ENCODE peak calls at places on chromosomes 6 and 20, in seven cellular contexts. R, E, T, I, D, Z and O are unnamed samples.

GRCh38 chr6:1123976-1124375 is 187.9 kb upstream of the FOXQ1 start:
- DNase-seq in R (no peak), E (no peak), T (no peak), I (no peak), D (no peak), Z (peak), O (no peak)

GRCh38 chr6:3356056-3356823 is 97.5 kb downstream of the PSMG4 start:
- DNase-seq in R (peak), E (peak), T (peak), I (peak), D (peak), Z (peak), O (peak)

GRCh38 chr20:14235355-14235754 is 102.1 kb downstream of the FLRT3 start:
- DNase-seq in R (no peak), E (peak), T (no peak), I (no peak), D (no peak), Z (no peak), O (no peak)

GRCh38 chr6:45609141-45609638 is 231.5 kb upstream of the SUPT3H start:
- DNase-seq in R (no peak), E (peak), T (no peak), I (no peak), D (peak), Z (no peak), O (no peak)

GRCh38 chr6:9417400-9417799 is 982.1 kb upstream of the SLC35B3 start:
- DNase-seq in R (no peak), E (no peak), T (no peak), I (no peak), D (no peak), Z (no peak), O (no peak)

GRCh38 chr6:4085329-4085695 is 6.4 kb upstream of the FAM217A start:
- DNase-seq in R (no peak), E (no peak), T (no peak), I (no peak), D (no peak), Z (no peak), O (no peak)

GRCh38 chr6:74409447-74409846 is 713.4 kb downstream of the CD109 start:
- DNase-seq in R (no peak), E (peak), T (no peak), I (no peak), D (no peak), Z (no peak), O (no peak)

GRCh38 chr6:25963426-25964123 is 973 bp downstream of the TRIM38 start:
- DNase-seq in R (no peak), E (peak), T (no peak), I (no peak), D (peak), Z (peak), O (peak)

GRCh38 chr20:57560554-57561355 is at the start of gene PCK1:
- DNase-seq in R (no peak), E (no peak), T (peak), I (no peak), D (no peak), Z (peak), O (peak)

GRCh38 chr20:19621072-19621471 is 137.0 kb upstream of the RIN2 start:
- DNase-seq in R (no peak), E (peak), T (no peak), I (no peak), D (no peak), Z (no peak), O (no peak)

GRCh38 chr6:169087436-169088046 is 166.1 kb downstream of the THBS2 start:
- DNase-seq in R (no peak), E (no peak), T (no peak), I (no peak), D (no peak), Z (no peak), O (no peak)

GRCh38 chr20:33319986-33320385 is 37.0 kb downstream of the BPIFB1 start:
- DNase-seq in R (no peak), E (no peak), T (no peak), I (no peak), D (no peak), Z (no peak), O (peak)

GRCh38 chr20:2829376-2829775 is 11.1 kb downstream of the PCED1A start:
- DNase-seq in R (no peak), E (no peak), T (no peak), I (no peak), D (peak), Z (no peak), O (no peak)

GRCh38 chr6:22774129-22774528 is 204.8 kb downstream of the HDGFL1 start:
- DNase-seq in R (no peak), E (no peak), T (no peak), I (no peak), D (no peak), Z (no peak), O (no peak)

GRCh38 chr6:144139817-144140216 is 10.5 kb upstream of the STX11 start:
- DNase-seq in R (no peak), E (no peak), T (no peak), I (no peak), D (no peak), Z (no peak), O (no peak)

GRCh38 chr6:117491916-117492315 is 9.4 kb downstream of the DCBLD1 start:
- DNase-seq in R (no peak), E (no peak), T (no peak), I (no peak), D (no peak), Z (no peak), O (no peak)

GRCh38 chr20:35629432-35630145 is 14.0 kb downstream of the SPAG4 start:
- DNase-seq in R (no peak), E (no peak), T (no peak), I (no peak), D (peak), Z (no peak), O (no peak)

GRCh38 chr20:56826306-56826970 is 197.3 kb downstream of the TFAP2C start:
- DNase-seq in R (no peak), E (no peak), T (no peak), I (no peak), D (no peak), Z (no peak), O (no peak)

GRCh38 chr20:57070296-57070695 is 196.1 kb downstream of the BMP7 start:
- DNase-seq in R (no peak), E (no peak), T (no peak), I (no peak), D (no peak), Z (no peak), O (no peak)

GRCh38 chr6:170185175-170185970 is 105.5 kb downstream of the DLL1 start:
- DNase-seq in R (no peak), E (no peak), T (no peak), I (no peak), D (no peak), Z (no peak), O (no peak)

GRCh38 chr6:219019-219570 is 73.2 kb upstream of the DUSP22 start:
- DNase-seq in R (no peak), E (no peak), T (no peak), I (no peak), D (peak), Z (no peak), O (no peak)

GRCh38 chr20:57707849-57708693 is 1.7 kb downstream of the PMEPA1 start:
- DNase-seq in R (no peak), E (no peak), T (no peak), I (no peak), D (no peak), Z (peak), O (no peak)

GRCh38 chr20:2729791-2730190 is 37.2 kb downstream of the EBF4 start:
- DNase-seq in R (no peak), E (no peak), T (no peak), I (no peak), D (no peak), Z (no peak), O (no peak)

GRCh38 chr20:14707026-14707680 is 369.7 kb upstream of the FLRT3 start:
- DNase-seq in R (no peak), E (no peak), T (no peak), I (no peak), D (no peak), Z (no peak), O (no peak)

GRCh38 chr6:8536122-8536521 is 100.8 kb upstream of the SLC35B3 start:
- DNase-seq in R (no peak), E (no peak), T (no peak), I (no peak), D (no peak), Z (no peak), O (no peak)

GRCh38 chr20:19317240-19318069 is 105.0 kb downstream of the SLC24A3 start:
- DNase-seq in R (no peak), E (no peak), T (no peak), I (no peak), D (peak), Z (no peak), O (no peak)

GRCh38 chr6:54217018-54217417 is 91.2 kb upstream of the TINAG start:
- DNase-seq in R (no peak), E (peak), T (no peak), I (no peak), D (no peak), Z (no peak), O (no peak)

GRCh38 chr6:30769088-30769852 is 24.9 kb upstream of the IER3 start:
- DNase-seq in R (peak), E (peak), T (peak), I (no peak), D (no peak), Z (peak), O (no peak)

GRCh38 chr6:33967966-33968724 is 164.3 kb upstream of the MLN start:
- DNase-seq in R (no peak), E (no peak), T (no peak), I (no peak), D (peak), Z (no peak), O (no peak)

GRCh38 chr6:98977606-98978292 is 30.0 kb upstream of the FBXL4 start:
- DNase-seq in R (no peak), E (no peak), T (no peak), I (no peak), D (no peak), Z (no peak), O (no peak)

GRCh38 chr6:10177703-10178102 is 237.2 kb downstream of the TFAP2A start:
- DNase-seq in R (no peak), E (no peak), T (no peak), I (no peak), D (no peak), Z (no peak), O (no peak)

GRCh38 chr6:80280258-80281010 is 174.0 kb downstream of the BCKDHB start:
- DNase-seq in R (no peak), E (peak), T (no peak), I (no peak), D (no peak), Z (no peak), O (peak)

GRCh38 chr20:25009218-25010145 is 16.9 kb upstream of the APMAP start:
- DNase-seq in R (peak), E (no peak), T (no peak), I (no peak), D (peak), Z (peak), O (no peak)

GRCh38 chr6:146781836-146782235 is 183.1 kb downstream of the ADGB start:
- DNase-seq in R (no peak), E (no peak), T (no peak), I (no peak), D (no peak), Z (no peak), O (no peak)

GRCh38 chr6:37399795-37400490 is 33.1 kb upstream of the CMTR1 start:
- DNase-seq in R (no peak), E (no peak), T (no peak), I (no peak), D (no peak), Z (no peak), O (peak)

DNA sequence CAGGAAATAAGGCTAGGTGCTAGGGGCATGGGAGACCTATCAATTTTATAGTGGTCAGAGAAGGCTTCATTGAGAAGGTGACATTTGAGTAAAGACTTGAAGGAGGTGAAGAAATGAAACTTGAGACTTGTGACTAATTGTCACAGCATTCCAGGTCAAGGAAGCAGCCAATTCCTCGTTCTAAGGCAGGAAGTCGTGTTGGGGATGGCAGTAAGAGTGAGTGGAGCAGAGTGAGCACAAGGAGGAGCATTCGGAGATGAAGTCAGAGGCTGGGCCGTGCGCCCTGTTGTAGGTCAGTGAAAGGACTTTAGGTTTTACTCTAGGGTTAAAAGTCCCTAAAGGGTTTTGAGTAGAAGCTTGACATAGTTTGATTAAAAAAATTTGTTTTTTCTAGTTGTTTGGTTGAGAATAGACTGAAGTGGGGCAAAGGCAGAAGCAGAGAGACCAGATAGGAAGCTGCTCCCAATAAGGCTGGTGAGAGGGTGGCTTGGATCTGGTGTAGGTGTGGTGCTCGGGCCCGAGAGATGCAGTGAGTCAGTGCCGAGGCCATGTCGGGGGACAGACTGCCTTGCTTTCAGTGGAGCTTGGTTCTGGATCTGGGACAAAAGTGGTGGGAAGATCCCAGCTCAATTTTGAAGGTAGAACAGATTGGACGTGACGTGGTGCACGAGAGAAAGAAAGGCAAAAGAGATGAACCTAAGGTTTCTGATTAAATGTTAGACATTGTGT is 2.6 kb upstream of the RSPH3 start:
- DNase-seq in R (no peak), E (no peak), T (peak), I (no peak), D (no peak), Z (no peak), O (no peak)
- TF ChIP-seq POLR2A in R (no peak), E (no peak), T (no peak), I (no peak), D (no peak), Z (no peak), O (no peak)

GRCh38 chr6:110567957-110568696 is 91.7 kb upstream of the SLC22A16 start:
- DNase-seq in R (peak), E (peak), T (no peak), I (no peak), D (no peak), Z (no peak), O (no peak)

GRCh38 chr6:110564703-110565421 is 88.4 kb upstream of the SLC22A16 start:
- DNase-seq in R (no peak), E (no peak), T (no peak), I (no peak), D (no peak), Z (no peak), O (no peak)

GRCh38 chr6:110562316-110562915 is 86.0 kb upstream of the SLC22A16 start:
- DNase-seq in R (no peak), E (no peak), T (no peak), I (no peak), D (no peak), Z (no peak), O (no peak)

GRCh38 chr6:110563711-110564110 is 87.3 kb upstream of the SLC22A16 start:
- DNase-seq in R (no peak), E (no peak), T (no peak), I (no peak), D (no peak), Z (no peak), O (no peak)

GRCh38 chr6:110566346-110567125 is 90.1 kb upstream of the SLC22A16 start:
- DNase-seq in R (no peak), E (no peak), T (no peak), I (no peak), D (no peak), Z (no peak), O (no peak)
- TF ChIP-seq POLR2A in R (no peak), E (no peak), T (no peak), I (no peak), D (no peak), Z (no peak), O (no peak)

DNA sequence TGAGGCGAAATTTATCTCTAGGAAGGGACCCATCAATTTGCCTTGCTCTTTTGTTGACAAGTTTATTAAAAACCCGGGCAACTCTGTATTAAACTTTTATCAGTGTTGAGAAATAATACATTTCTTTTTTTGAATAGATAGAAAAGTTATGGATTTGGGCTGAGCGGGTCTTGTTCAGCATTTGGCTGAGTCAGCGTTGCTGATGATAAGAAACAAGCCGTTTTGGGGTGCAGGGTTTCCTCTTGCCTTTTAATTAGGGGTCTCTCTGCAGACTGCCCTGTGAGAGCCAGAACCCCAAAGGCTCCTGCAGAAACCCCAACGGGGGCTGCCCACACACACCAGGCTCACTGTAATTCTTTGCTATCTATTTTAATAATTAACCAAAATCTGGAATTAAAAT is 82.1 kb upstream of the SLCO4A1 start:
- DNase-seq in R (no peak), E (no peak), T (no peak), I (no peak), D (no peak), Z (no peak), O (no peak)
- TF ChIP-seq POLR2A in R (no peak), E (no peak), T (no peak), I (no peak), D (no peak), Z (no peak), O (no peak)

DNA sequence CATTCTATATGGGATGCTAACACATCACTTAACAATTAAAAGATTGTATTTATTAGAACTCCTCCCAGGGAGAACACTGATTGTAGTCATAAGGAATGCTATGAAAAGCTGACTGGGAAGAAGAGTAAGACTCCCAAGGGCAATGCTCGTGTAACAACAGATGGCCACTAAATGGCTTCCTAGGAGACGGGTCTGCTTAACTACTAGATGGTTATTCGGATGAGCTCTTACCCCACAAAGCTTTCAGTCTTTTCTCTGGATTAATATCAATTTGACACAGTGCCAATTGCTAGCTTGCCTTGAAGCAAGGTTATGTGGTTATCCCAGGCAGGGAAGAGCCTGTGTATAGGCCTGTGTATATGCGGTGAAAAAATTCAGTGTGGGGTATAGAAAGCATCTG is 86.3 kb upstream of the NOX3 start:
- DNase-seq in R (no peak), E (no peak), T (no peak), I (no peak), D (no peak), Z (peak), O (no peak)
- TF ChIP-seq POLR2A in R (no peak), E (no peak), T (no peak), I (no peak), D (no peak), Z (no peak), O (no peak)

GRCh38 chr6:108558372-108559096 is 2.2 kb upstream of the FOXO3 start:
- DNase-seq in R (peak), E (peak), T (peak), I (peak), D (peak), Z (peak), O (peak)
- TF ChIP-seq POLR2A in R (no peak), E (no peak), T (peak), I (peak), D (no peak), Z (peak), O (peak)

DNA sequence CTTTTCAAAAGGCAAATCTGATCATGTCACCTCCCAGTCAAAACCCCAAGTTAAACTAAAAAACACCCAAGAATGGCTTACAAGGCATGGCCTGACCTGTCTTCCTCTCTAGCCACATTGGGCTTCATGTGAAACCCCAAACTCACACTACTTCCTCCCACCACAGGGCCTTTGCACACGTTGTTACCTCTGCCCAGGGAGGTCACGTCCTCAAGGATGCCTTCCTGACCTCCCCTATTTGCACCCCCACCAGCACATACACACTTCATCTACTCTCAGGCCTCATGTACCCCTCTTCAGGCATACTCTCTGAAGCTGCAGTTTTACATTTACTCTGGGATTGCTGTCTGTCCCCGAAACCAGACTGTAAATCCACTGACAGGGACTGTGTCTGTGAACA is 6.1 kb downstream of the EZR start:
- DNase-seq in R (peak), E (no peak), T (no peak), I (no peak), D (peak), Z (no peak), O (no peak)
- TF ChIP-seq POLR2A in R (no peak), E (no peak), T (no peak), I (no peak), D (no peak), Z (no peak), O (no peak)